ENCODE peak calls at places on chromosomes 5 and 9, in four cellular contexts. Y is WTC11, B is HepG2, Z is K562. Q is an unnamed sample.
A peak's percentile ranks its signal among the peaks of the same experiment; 100 is the strongest.

GRCh38 chr5:139690385-139691274 is 42.5 kb downstream of the CXXC5 start:
- DNase-seq in Y (no peak), B (no peak), Z (peak; percentile 64), Q (no peak)

GRCh38 chr9:108842610-108843295 is 13.0 kb downstream of the ACTL7B start:
- DNase-seq in Y (no peak), B (no peak), Z (no peak), Q (no peak)

GRCh38 chr5:43627028-43627427 is 24.0 kb downstream of the NNT start:
- DNase-seq in Y (peak; percentile 61), B (peak; percentile 70), Z (peak; percentile 53), Q (peak; percentile 81)

GRCh38 chr9:90053027-90053426 is 448.2 kb downstream of the GADD45G start:
- DNase-seq in Y (peak; percentile 71), B (no peak), Z (peak; percentile 52), Q (no peak)

GRCh38 chr5:133527311-133527710 is 85.0 kb downstream of the FSTL4 start:
- DNase-seq in Y (no peak), B (no peak), Z (no peak), Q (no peak)

GRCh38 chr9:38047301-38048251 is 21.5 kb downstream of the SHB start:
- DNase-seq in Y (peak; percentile 39), B (peak; percentile 99), Z (peak; percentile 58), Q (peak; percentile 94)

GRCh38 chr9:136225748-136226679 is 19.6 kb downstream of the QSOX2 start:
- DNase-seq in Y (peak; percentile 89), B (peak; percentile 44), Z (peak; percentile 71), Q (peak; percentile 74)

GRCh38 chr9:132869266-132869665 is 8.8 kb downstream of the AK8 start:
- DNase-seq in Y (no peak), B (no peak), Z (no peak), Q (no peak)

GRCh38 chr5:97979740-97980139 is 793.7 kb upstream of the RGMB start:
- DNase-seq in Y (no peak), B (no peak), Z (no peak), Q (no peak)

GRCh38 chr5:89281211-89281610 is 398.2 kb upstream of the MEF2C start:
- DNase-seq in Y (no peak), B (no peak), Z (no peak), Q (no peak)

GRCh38 chr9:113964740-113965095 is 88.6 kb downstream of the ZNF618 start:
- DNase-seq in Y (no peak), B (no peak), Z (no peak), Q (no peak)

GRCh38 chr5:9851458-9851857 is 221.3 kb upstream of the TAS2R1 start:
- DNase-seq in Y (no peak), B (no peak), Z (no peak), Q (peak; percentile 18)

GRCh38 chr9:136220017-136220729 is 15.2 kb upstream of the LHX3 start:
- DNase-seq in Y (no peak), B (no peak), Z (peak; percentile 42), Q (no peak)

GRCh38 chr5:82984786-82985762 is 92.1 kb downstream of the TMEM167A start:
- DNase-seq in Y (no peak), B (peak; percentile 14), Z (no peak), Q (no peak)

GRCh38 chr9:4639420-4639819 is 22.7 kb upstream of the PLPP6 start:
- DNase-seq in Y (no peak), B (no peak), Z (no peak), Q (no peak)

GRCh38 chr5:158797498-158797845 is 302.2 kb downstream of the EBF1 start:
- DNase-seq in Y (no peak), B (no peak), Z (no peak), Q (no peak)

GRCh38 chr5:178323961-178324360 is 91.4 kb upstream of the PHYKPL start:
- DNase-seq in Y (no peak), B (no peak), Z (no peak), Q (no peak)

GRCh38 chr5:140967226-140967893 is 1.1 kb downstream of the PCDHAC2 start:
- DNase-seq in Y (peak; percentile 14), B (no peak), Z (no peak), Q (no peak)

GRCh38 chr5:140965905-140966292 is 377 bp upstream of the PCDHAC2 start:
- DNase-seq in Y (no peak), B (no peak), Z (no peak), Q (peak; percentile 7)

GRCh38 chr5:140964356-140964755 is 1.9 kb upstream of the PCDHAC2 start:
- DNase-seq in Y (no peak), B (no peak), Z (no peak), Q (no peak)

GRCh38 chr5:140969880-140970279 is 3.6 kb downstream of the PCDHAC2 start:
- DNase-seq in Y (no peak), B (no peak), Z (no peak), Q (no peak)

GRCh38 chr5:140966293-140967225 is at the start of gene PCDHAC2:
- DNase-seq in Y (peak; percentile 78), B (no peak), Z (no peak), Q (peak; percentile 68)
- TF ChIP-seq HMGXB4 in Y (peak; percentile 56), B (no peak), Z (no peak), Q (no peak)

DNA sequence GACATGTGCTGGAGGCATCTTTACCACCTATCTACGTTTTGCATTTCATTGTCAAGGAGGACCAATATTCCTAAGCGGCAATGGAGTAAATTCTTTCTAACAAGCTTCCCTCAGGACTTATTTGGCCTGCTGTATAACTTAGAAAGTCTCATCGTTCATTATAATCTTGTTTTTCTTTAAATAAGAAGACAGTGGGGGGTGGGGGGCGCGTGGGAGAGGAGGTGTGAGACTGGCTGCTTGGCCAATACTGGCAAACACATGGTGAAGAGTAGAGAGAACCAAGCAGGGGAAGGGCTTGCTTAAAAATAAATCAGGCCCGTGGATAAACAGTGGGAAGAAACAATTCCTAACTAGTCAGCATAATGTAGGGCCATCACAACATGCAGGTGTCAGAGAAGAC is 217.2 kb downstream of the GRIA1 start:
- DNase-seq in Y (no peak), B (no peak), Z (no peak), Q (no peak)
- TF ChIP-seq JUN in Y (no peak), B (no peak), Z (no peak), Q (no peak)

GRCh38 chr5:173237821-173238220 is 2.8 kb upstream of the NKX2-5 start:
- DNase-seq in Y (no peak), B (no peak), Z (no peak), Q (no peak)
- TF ChIP-seq HMGXB4 in Y (no peak), B (no peak), Z (no peak), Q (no peak)

DNA sequence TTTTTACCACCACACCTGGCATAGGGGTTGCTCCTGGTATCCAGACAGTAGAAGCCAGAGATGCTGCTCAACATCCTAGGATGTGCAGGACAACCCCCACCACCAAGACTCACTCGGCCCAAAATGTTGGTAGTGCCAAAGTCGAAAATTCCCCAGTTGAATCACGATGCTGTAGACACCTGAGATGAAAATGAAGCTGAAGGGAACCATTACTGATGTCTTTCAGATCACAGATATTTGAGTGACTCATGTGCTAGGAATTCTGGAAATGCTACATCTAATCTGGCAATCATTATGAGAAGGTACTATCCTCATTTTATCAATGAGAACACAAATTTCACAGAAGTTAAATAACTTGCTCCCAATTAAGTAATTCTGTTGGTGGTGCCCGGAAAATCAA is 21.0 kb upstream of the UBE2QL1 start:
- DNase-seq in Y (no peak), B (no peak), Z (no peak), Q (no peak)
- TF ChIP-seq JUN in Y (no peak), B (no peak), Z (no peak), Q (no peak)

DNA sequence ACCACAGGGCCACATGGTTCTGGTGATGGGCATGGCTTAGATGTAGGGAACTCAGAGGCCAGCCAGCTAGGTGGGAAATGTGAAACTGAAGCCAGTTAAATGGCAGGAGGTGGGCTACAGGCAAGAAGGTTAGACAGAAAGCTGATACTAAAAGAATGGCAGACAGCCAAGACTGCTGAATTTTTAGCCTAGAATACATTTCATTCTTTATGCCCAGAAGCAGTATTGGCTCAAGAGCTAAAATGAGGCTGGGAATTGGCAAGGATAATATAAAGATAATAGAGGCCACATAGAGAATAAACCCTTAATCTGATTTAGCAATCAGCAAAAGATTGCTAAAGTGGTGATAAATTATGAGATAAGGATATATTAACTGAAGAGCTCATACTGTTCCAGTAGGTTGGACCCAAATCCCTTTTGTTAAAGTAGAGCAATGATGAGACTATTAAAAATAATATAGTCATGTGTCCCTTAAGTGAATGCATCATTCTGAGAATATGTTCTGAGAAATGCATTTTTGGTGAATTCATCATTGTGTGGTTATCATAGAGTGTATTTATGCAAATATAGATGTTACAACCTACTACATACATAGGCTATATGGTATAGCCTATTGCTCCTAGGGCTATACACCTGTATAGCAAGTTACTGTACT is 234.3 kb downstream of the CHSY3 start:
- DNase-seq in Y (no peak), B (no peak), Z (no peak), Q (no peak)
- TF ChIP-seq HMGXB4 in Y (no peak), B (no peak), Z (no peak), Q (no peak)

GRCh38 chr5:163938595-163938994 is 433.2 kb downstream of the MAT2B start:
- DNase-seq in Y (no peak), B (peak; percentile 15), Z (no peak), Q (no peak)
- TF ChIP-seq JUN in Y (no peak), B (no peak), Z (no peak), Q (no peak)

DNA sequence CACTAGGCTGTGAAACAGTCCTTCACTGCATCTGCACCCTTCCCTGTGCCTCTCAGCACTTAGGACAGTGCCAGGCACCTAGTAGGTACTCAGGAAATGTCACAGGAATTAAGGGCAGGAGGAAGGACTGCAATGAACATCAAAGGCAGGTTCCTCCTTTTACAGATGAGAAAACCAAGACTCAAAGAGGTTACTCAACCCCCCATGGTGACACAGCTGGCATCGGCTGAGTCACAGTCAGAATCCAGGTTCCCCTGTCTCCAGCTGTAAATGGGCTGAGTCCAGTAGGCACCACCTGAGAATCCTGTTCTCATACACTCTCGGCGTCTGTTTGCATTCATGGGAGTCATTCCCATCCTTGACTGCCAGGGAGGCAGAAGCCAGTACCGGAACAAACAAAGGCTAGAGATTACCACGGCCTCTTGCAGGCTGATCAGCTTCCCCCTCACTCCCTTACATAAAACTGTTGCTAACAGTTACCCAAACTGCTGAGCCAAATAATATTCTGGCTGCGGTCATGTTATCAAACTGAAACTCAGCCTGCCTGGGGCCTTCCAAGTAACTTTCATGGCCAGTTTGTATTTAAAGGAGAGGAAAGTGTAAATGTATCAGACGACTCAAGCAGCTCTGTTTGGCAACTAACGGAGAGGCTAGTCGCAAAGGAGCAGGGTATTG is 201.7 kb downstream of the PAPPA start:
- DNase-seq in Y (peak; percentile 31), B (peak; percentile 46), Z (no peak), Q (no peak)
- TF ChIP-seq HMGXB4 in Y (no peak), B (no peak), Z (no peak), Q (no peak)